ENCODE peak calls at places on chromosomes 3 and 15, in five cellular contexts. Y is HCT116, W is K562, V is suprapubic skin, G is heart left ventricle. L is an unnamed sample.

GRCh38 chr3:188153498-188153948 is 434 bp upstream of the LPP start:
- DNase-seq in Y (peak; percentile 75), W (no peak), V (peak; percentile 87), G (peak; percentile 85), L (peak; percentile 64)

GRCh38 chr3:113035387-113035982 is 44.7 kb downstream of the GTPBP8 start:
- DNase-seq in Y (peak; percentile 50), W (peak; percentile 53), V (no peak), G (peak; percentile 25), L (peak; percentile 68)

GRCh38 chr15:66327736-66328135 is 28.7 kb downstream of the TIPIN start:
- DNase-seq in Y (no peak), W (no peak), V (no peak), G (no peak), L (no peak)

GRCh38 chr3:57709559-57709958 is 16.7 kb upstream of the DENND6A start:
- DNase-seq in Y (no peak), W (no peak), V (no peak), G (no peak), L (no peak)

GRCh38 chr3:64684715-64685261 is 3.0 kb downstream of the ADAMTS9 start:
- DNase-seq in Y (no peak), W (no peak), V (peak; percentile 69), G (peak; percentile 48), L (no peak)

GRCh38 chr3:152684279-152684678 is 150.7 kb upstream of the P2RY1 start:
- DNase-seq in Y (no peak), W (no peak), V (no peak), G (no peak), L (no peak)

GRCh38 chr3:114409291-114409690 is 115.5 kb downstream of the TIGIT start:
- DNase-seq in Y (no peak), W (no peak), V (no peak), G (no peak), L (no peak)

GRCh38 chr3:52408466-52408865 is 36.4 kb downstream of the SEMA3G start:
- DNase-seq in Y (no peak), W (no peak), V (peak; percentile 57), G (no peak), L (no peak)

GRCh38 chr3:122754867-122755835 is 38.5 kb downstream of the HSPBAP1 start:
- DNase-seq in Y (peak; percentile 34), W (peak; percentile 27), V (no peak), G (no peak), L (peak; percentile 68)

GRCh38 chr3:101070260-101071121 is 77.3 kb upstream of the ABI3BP start:
- DNase-seq in Y (peak; percentile 57), W (peak; percentile 36), V (no peak), G (peak; percentile 41), L (peak; percentile 59)

GRCh38 chr3:15428539-15428938 is 1.1 kb downstream of the EAF1 start:
- DNase-seq in Y (no peak), W (no peak), V (no peak), G (no peak), L (peak; percentile 37)

GRCh38 chr3:128967748-128968147 is 26.1 kb downstream of the CFAP92 start:
- DNase-seq in Y (no peak), W (no peak), V (no peak), G (no peak), L (no peak)

GRCh38 chr3:191502583-191502982 is 41.6 kb downstream of the PYDC2 start:
- DNase-seq in Y (peak; percentile 12), W (peak; percentile 19), V (no peak), G (no peak), L (peak; percentile 8)

GRCh38 chr15:73305331-73306211 is 63.2 kb downstream of the HCN4 start:
- DNase-seq in Y (peak; percentile 61), W (peak; percentile 26), V (no peak), G (peak; percentile 47), L (peak; percentile 78)

GRCh38 chr15:59976480-59976879 is 27.6 kb upstream of the FOXB1 start:
- DNase-seq in Y (no peak), W (no peak), V (no peak), G (no peak), L (peak; percentile 93)

GRCh38 chr15:66786708-66787471 is 84.9 kb downstream of the SMAD6 start:
- DNase-seq in Y (no peak), W (no peak), V (peak; percentile 27), G (no peak), L (no peak)

GRCh38 chr15:74214324-74215021 is 11.9 kb upstream of the STRA6 start:
- DNase-seq in Y (no peak), W (no peak), V (no peak), G (no peak), L (no peak)

GRCh38 chr15:38524156-38524555 is 40.5 kb downstream of the RASGRP1 start:
- DNase-seq in Y (no peak), W (no peak), V (no peak), G (no peak), L (no peak)

GRCh38 chr3:114838025-114838424 is 309.1 kb downstream of the ZBTB20 start:
- DNase-seq in Y (no peak), W (no peak), V (no peak), G (no peak), L (no peak)

GRCh38 chr3:124812291-124813265 is 74.6 kb downstream of the ITGB5 start:
- DNase-seq in Y (peak; percentile 82), W (peak; percentile 70), V (peak; percentile 80), G (peak; percentile 71), L (peak; percentile 33)

GRCh38 chr3:82496890-82497560 is 735.6 kb upstream of the GBE1 start:
- DNase-seq in Y (peak; percentile 12), W (peak; percentile 6), V (no peak), G (no peak), L (peak; percentile 49)

GRCh38 chr3:183163563-183163962 is 1.0 kb upstream of the LAMP3 start:
- DNase-seq in Y (no peak), W (no peak), V (no peak), G (no peak), L (no peak)

GRCh38 chr3:183158552-183159006 is 4.0 kb downstream of the LAMP3 start:
- DNase-seq in Y (no peak), W (peak; percentile 26), V (no peak), G (no peak), L (peak; percentile 76)

GRCh38 chr3:183159319-183159718 is 3.2 kb downstream of the LAMP3 start:
- DNase-seq in Y (no peak), W (peak; percentile 17), V (no peak), G (no peak), L (peak; percentile 35)

GRCh38 chr3:183160616-183161015 is 1.9 kb downstream of the LAMP3 start:
- DNase-seq in Y (no peak), W (no peak), V (no peak), G (no peak), L (no peak)

GRCh38 chr3:183161552-183162345 is 785 bp downstream of the LAMP3 start:
- DNase-seq in Y (no peak), W (no peak), V (no peak), G (no peak), L (no peak)
- H3K4me3 ChIP-seq in Y (peak overlapping the region; percentile 63), W (peak overlapping the region; percentile 54), V (peak overlapping the region; percentile 58), G (peak overlapping the region; percentile 55), L (no peak overlapping the region)

DNA sequence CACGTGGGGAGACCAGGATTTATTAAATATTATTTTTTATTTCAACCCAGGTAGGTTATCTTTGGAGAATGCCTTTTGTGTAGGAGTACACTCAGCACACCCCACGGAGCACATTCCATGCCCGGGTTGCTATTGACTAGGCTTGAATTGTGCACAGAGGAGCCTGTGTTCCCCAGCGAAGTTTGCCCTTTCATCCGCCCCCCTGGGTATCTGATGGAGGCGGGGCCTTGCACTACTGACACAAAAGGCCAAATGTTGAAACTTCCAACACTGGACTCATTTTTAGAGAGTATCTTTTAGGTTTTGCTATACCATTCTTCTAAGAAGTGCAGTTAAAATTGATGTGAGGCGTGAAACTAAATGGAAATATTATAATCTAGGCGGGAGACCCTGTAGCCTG is 39.3 kb upstream of the PPP4R2 start:
- DNase-seq in Y (no peak), W (no peak), V (no peak), G (no peak), L (no peak)
- TF ChIP-seq POLR2A in Y (no peak), W (no peak), V (no peak), G (no peak), L (no peak)

DNA sequence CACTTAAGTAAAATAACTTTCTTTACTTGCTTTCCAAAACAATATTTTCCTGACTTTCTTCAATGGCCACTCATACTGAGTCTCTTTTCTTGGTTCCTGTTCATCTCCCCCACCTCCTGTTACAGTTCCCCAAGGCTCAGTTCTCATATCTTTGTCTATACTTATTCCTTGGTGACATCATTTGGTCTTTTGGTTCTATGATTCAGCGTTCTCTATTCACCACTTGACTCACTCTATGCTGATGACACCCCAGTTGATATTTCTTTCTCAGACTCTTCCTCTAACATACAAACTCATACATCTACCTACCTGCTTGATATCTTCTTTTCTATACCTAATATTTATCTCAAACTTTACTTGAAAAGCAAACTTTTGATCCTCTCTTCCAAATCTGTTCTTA is 85.0 kb upstream of the P3H2 start:
- DNase-seq in Y (no peak), W (no peak), V (no peak), G (no peak), L (peak; percentile 11)
- H3K4me3 ChIP-seq in Y (no peak overlapping the region), W (no peak overlapping the region), V (no peak overlapping the region), G (no peak overlapping the region), L (no peak overlapping the region)

DNA sequence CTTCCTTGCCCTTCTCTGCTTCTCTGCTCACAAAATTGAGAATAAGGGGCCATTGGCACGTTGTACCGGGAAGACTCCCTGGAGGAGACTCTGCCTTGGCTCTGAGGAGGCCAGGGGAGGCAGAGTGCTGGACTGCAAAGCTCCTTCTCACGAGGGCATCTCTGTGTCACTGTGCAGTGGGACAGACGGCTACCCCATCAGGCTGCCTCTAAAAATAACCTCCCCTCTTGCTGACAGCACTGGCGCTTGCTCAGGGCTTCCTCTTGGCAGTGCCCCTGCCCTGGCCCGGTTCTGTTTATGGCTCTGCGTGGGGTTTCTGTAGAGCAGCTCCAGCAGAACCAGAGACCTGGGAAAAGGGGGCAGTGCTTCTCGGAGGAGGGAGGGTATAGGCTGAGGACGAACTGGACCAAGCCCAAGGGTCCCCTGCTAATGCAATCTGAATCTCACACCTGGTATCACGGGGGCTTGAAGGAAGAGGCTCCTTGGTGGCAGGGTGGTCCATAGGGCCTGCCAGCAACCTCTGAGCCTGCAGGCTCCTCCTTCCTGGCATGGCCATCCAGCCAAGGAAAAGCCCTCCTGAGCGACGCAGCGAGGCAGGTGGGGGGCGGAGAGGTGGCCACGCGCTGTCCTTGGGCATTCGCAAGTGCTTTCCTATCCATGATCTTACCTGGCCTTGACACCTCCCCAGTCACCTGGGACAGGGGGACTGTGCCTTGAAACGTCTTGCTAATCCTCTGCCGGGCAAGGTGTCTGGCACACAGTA is 63.3 kb upstream of the TLE3 start:
- DNase-seq in Y (no peak), W (no peak), V (no peak), G (peak; percentile 51), L (no peak)
- TF ChIP-seq POLR2A in Y (no peak), W (no peak), V (no peak), G (no peak), L (no peak)

GRCh38 chr3:99885085-99885484 is 67.4 kb downstream of the CMSS1 start:
- DNase-seq in Y (no peak), W (no peak), V (no peak), G (no peak), L (no peak)

GRCh38 chr3:99883693-99884092 is 66.0 kb downstream of the CMSS1 start:
- DNase-seq in Y (no peak), W (no peak), V (no peak), G (no peak), L (no peak)

GRCh38 chr3:99883138-99883461 is 65.4 kb downstream of the CMSS1 start:
- DNase-seq in Y (no peak), W (no peak), V (no peak), G (no peak), L (no peak)

GRCh38 chr3:99885851-99886250 is 68.2 kb downstream of the CMSS1 start:
- DNase-seq in Y (no peak), W (no peak), V (no peak), G (no peak), L (no peak)

GRCh38 chr3:99884484-99884883 is 66.8 kb downstream of the CMSS1 start:
- DNase-seq in Y (no peak), W (no peak), V (no peak), G (no peak), L (no peak)
- H3K4me3 ChIP-seq in Y (no peak overlapping the region), W (no peak overlapping the region), V (no peak overlapping the region), G (no peak overlapping the region), L (no peak overlapping the region)

GRCh38 chr3:16838561-16838960 is 46.2 kb upstream of the PLCL2 start:
- DNase-seq in Y (no peak), W (no peak), V (no peak), G (no peak), L (no peak)
- TF ChIP-seq POLR2A in Y (no peak), W (no peak), V (no peak), G (no peak), L (no peak)

L was measured in NB4.